ENCODE peak calls at places on chromosomes 3 and 15, in four cellular contexts. One of them, this sample, is unnamed.
A peak's percentile ranks its signal among the peaks of the same experiment; 100 is the strongest.

GRCh38 chr3:9690451-9691450 is 12.9 kb upstream of the CPNE9 start:
- DNase-seq in H1: no peak
- DNase-seq in GM12878: peak; percentile 28
- DNase-seq in GM12891: peak; percentile 68
- DNase-seq in this sample: peak; percentile 50

GRCh38 chr3:901953-902778 is 190.7 kb upstream of the CNTN6 start:
- DNase-seq in H1: no peak
- DNase-seq in GM12891: no peak
- DNase-seq in GM12878: no peak
- DNase-seq in this sample: no peak

GRCh38 chr3:155995525-155996370 is 124.6 kb upstream of the KCNAB1 start:
- DNase-seq in GM12878: no peak
- DNase-seq in H1: no peak
- DNase-seq in GM12891: no peak
- DNase-seq in this sample: no peak

GRCh38 chr3:58521917-58522680 is 14.9 kb downstream of the ACOX2 start:
- DNase-seq in GM12891: no peak
- DNase-seq in H1: no peak
- DNase-seq in GM12878: no peak
- DNase-seq in this sample: no peak

GRCh38 chr3:99191186-99191585 is 289.7 kb upstream of the DCBLD2 start:
- DNase-seq in GM12891: no peak
- DNase-seq in H1: no peak
- DNase-seq in GM12878: no peak
- DNase-seq in this sample: no peak

GRCh38 chr15:67174864-67175573 is 79.4 kb downstream of the AAGAB start:
- DNase-seq in GM12891: no peak
- DNase-seq in H1: no peak
- DNase-seq in GM12878: no peak
- DNase-seq in this sample: no peak

GRCh38 chr3:42772670-42773408 is at the start of gene CCDC13:
- DNase-seq in H1: peak; percentile 64
- DNase-seq in GM12878: peak; percentile 73
- DNase-seq in GM12891: peak; percentile 93
- DNase-seq in this sample: peak; percentile 88

GRCh38 chr15:36598529-36599177 is 19.2 kb downstream of the CDIN1 start:
- DNase-seq in GM12878: no peak
- DNase-seq in H1: no peak
- DNase-seq in GM12891: no peak
- DNase-seq in this sample: no peak

GRCh38 chr3:186454881-186455703 is 89.1 kb downstream of the CRYGS start:
- DNase-seq in H1: no peak
- DNase-seq in GM12891: no peak
- DNase-seq in GM12878: no peak
- DNase-seq in this sample: no peak

GRCh38 chr3:36738701-36739100 is 25.7 kb downstream of the DCLK3 start:
- DNase-seq in GM12891: no peak
- DNase-seq in H1: no peak
- DNase-seq in GM12878: no peak
- DNase-seq in this sample: no peak

GRCh38 chr3:189324538-189325138 is 152.9 kb downstream of the TPRG1 start:
- DNase-seq in H1: no peak
- DNase-seq in GM12878: peak; percentile 94
- DNase-seq in GM12891: peak; percentile 7
- DNase-seq in this sample: peak; percentile 20

GRCh38 chr3:30034246-30034991 is 572.0 kb upstream of the TGFBR2 start:
- DNase-seq in GM12891: no peak
- DNase-seq in GM12878: no peak
- DNase-seq in H1: no peak
- DNase-seq in this sample: no peak

GRCh38 chr3:193940526-193940925 is 195.4 kb upstream of the HES1 start:
- DNase-seq in GM12891: no peak
- DNase-seq in GM12878: no peak
- DNase-seq in H1: no peak
- DNase-seq in this sample: no peak

GRCh38 chr3:46673151-46674030 is 20.1 kb downstream of the ALS2CL start:
- DNase-seq in GM12891: no peak
- DNase-seq in GM12878: no peak
- DNase-seq in H1: no peak
- DNase-seq in this sample: no peak

GRCh38 chr3:9396301-9396631 is 1.1 kb upstream of the SETD5 start:
- DNase-seq in H1: peak; percentile 85
- DNase-seq in GM12891: peak; percentile 24
- DNase-seq in GM12878: peak; percentile 72
- DNase-seq in this sample: no peak

GRCh38 chr3:100048248-100048647 is 66.1 kb downstream of the FILIP1L start:
- DNase-seq in GM12878: no peak
- DNase-seq in H1: no peak
- DNase-seq in GM12891: no peak
- DNase-seq in this sample: no peak

GRCh38 chr3:14633819-14634424 is 17.6 kb upstream of the CCDC174 start:
- DNase-seq in GM12891: peak; percentile 41
- DNase-seq in GM12878: peak; percentile 17
- DNase-seq in H1: no peak
- DNase-seq in this sample: peak; percentile 39

GRCh38 chr3:16423947-16424673 is 89.4 kb downstream of the RFTN1 start:
- DNase-seq in H1: no peak
- DNase-seq in GM12891: no peak
- DNase-seq in GM12878: peak; percentile 53
- DNase-seq in this sample: no peak

GRCh38 chr3:188316021-188316722 is 162.2 kb downstream of the LPP start:
- DNase-seq in GM12878: no peak
- DNase-seq in GM12891: no peak
- DNase-seq in H1: no peak
- DNase-seq in this sample: no peak

GRCh38 chr3:110624571-110624970 is 447.0 kb upstream of the NECTIN3 start:
- DNase-seq in H1: no peak
- DNase-seq in GM12878: no peak
- DNase-seq in GM12891: no peak
- DNase-seq in this sample: no peak

GRCh38 chr3:57966823-57967222 is 41.4 kb upstream of the FLNB start:
- DNase-seq in GM12878: no peak
- DNase-seq in GM12891: no peak
- DNase-seq in H1: no peak
- DNase-seq in this sample: no peak

GRCh38 chr3:163481738-163482137 is 1596.6 kb downstream of the SI start:
- DNase-seq in GM12878: no peak
- DNase-seq in GM12891: no peak
- DNase-seq in H1: no peak
- DNase-seq in this sample: no peak

GRCh38 chr15:64046347-64047153 is at the start of gene DAPK2:
- DNase-seq in GM12878: no peak
- DNase-seq in H1: no peak
- DNase-seq in GM12891: peak; percentile 86
- DNase-seq in this sample: peak; percentile 91

GRCh38 chr3:186425788-186426730 is 64.0 kb upstream of the DGKG start:
- DNase-seq in GM12878: no peak
- DNase-seq in H1: no peak
- DNase-seq in GM12891: no peak
- DNase-seq in this sample: no peak

GRCh38 chr3:171347017-171347979 is 112.9 kb downstream of the TNIK start:
- DNase-seq in H1: no peak
- DNase-seq in GM12878: peak; percentile 95
- DNase-seq in GM12891: no peak
- DNase-seq in this sample: peak; percentile 1

GRCh38 chr3:71103430-71103881 is 480.1 kb downstream of the FOXP1 start:
- DNase-seq in H1: no peak
- DNase-seq in GM12878: no peak
- DNase-seq in GM12891: no peak
- DNase-seq in this sample: no peak

GRCh38 chr15:39936187-39936586 is 2.3 kb downstream of the EIF2AK4 start:
- DNase-seq in GM12878: no peak
- DNase-seq in GM12891: no peak
- DNase-seq in H1: no peak
- DNase-seq in this sample: no peak

GRCh38 chr3:16316847-16317560 is 52.0 kb downstream of the OXNAD1 start:
- DNase-seq in GM12878: no peak
- DNase-seq in H1: no peak
- DNase-seq in GM12891: no peak
- DNase-seq in this sample: no peak

GRCh38 chr3:126523745-126524428 is at the start of gene CHST13:
- DNase-seq in GM12878: no peak
- DNase-seq in H1: no peak
- DNase-seq in GM12891: no peak
- DNase-seq in this sample: no peak

GRCh38 chr15:89836255-89837133 is 21.8 kb upstream of the ANPEP start:
- DNase-seq in GM12878: no peak
- DNase-seq in GM12891: no peak
- DNase-seq in H1: no peak
- DNase-seq in this sample: no peak

GRCh38 chr15:85706779-85707518 is 87.8 kb downstream of the KLHL25 start:
- DNase-seq in GM12891: no peak
- DNase-seq in H1: no peak
- DNase-seq in GM12878: peak; percentile 90
- DNase-seq in this sample: no peak

GRCh38 chr3:63654246-63654645 is 1.8 kb downstream of the SNTN start:
- DNase-seq in H1: no peak
- DNase-seq in GM12891: no peak
- DNase-seq in GM12878: no peak
- DNase-seq in this sample: no peak
- TF ChIP-seq TAF1 in H1: no peak
- TF ChIP-seq TAF1 in GM12891: no peak
- TF ChIP-seq TAF1 in GM12878: no peak
- TF ChIP-seq TAF1 in this sample: no peak

DNA sequence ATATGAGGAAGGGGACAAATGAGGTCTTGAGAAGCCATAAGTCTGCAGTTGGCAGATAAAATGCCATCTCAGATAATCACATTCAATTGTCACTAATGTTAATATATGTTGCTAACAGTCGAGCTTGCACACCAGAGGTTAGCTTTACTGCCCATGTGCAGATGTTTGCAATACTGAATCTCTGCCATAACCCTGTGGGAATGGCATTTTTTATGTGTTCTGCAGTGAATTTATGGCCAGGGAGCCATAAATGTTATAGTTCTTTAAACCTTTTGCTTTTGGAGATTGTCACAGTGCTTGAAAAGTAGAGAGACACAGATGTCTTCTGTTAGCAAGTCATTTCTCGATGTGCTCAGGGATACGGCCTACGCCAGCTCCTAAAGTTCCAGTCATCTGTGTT is 141.5 kb downstream of the RORA start:
- DNase-seq in GM12891: no peak
- DNase-seq in H1: no peak
- DNase-seq in GM12878: no peak
- DNase-seq in this sample: no peak
- TF ChIP-seq POLR2AphosphoS5 in GM12891: no peak
- TF ChIP-seq POLR2AphosphoS5 in H1: no peak
- TF ChIP-seq POLR2AphosphoS5 in GM12878: no peak
- TF ChIP-seq POLR2AphosphoS5 in this sample: no peak

GRCh38 chr15:59172289-59172901 is 34.2 kb upstream of the LDHAL6B start:
- DNase-seq in GM12891: no peak
- DNase-seq in GM12878: no peak
- DNase-seq in H1: no peak
- DNase-seq in this sample: no peak

GRCh38 chr15:59170998-59171397 is 35.6 kb upstream of the LDHAL6B start:
- DNase-seq in H1: no peak
- DNase-seq in GM12878: no peak
- DNase-seq in GM12891: no peak
- DNase-seq in this sample: no peak

GRCh38 chr15:59168536-59168935 is 38.1 kb upstream of the LDHAL6B start:
- DNase-seq in GM12878: no peak
- DNase-seq in H1: no peak
- DNase-seq in GM12891: no peak
- DNase-seq in this sample: no peak

GRCh38 chr15:59169337-59169736 is 37.3 kb upstream of the LDHAL6B start:
- DNase-seq in GM12878: no peak
- DNase-seq in H1: no peak
- DNase-seq in GM12891: no peak
- DNase-seq in this sample: no peak

DNA sequence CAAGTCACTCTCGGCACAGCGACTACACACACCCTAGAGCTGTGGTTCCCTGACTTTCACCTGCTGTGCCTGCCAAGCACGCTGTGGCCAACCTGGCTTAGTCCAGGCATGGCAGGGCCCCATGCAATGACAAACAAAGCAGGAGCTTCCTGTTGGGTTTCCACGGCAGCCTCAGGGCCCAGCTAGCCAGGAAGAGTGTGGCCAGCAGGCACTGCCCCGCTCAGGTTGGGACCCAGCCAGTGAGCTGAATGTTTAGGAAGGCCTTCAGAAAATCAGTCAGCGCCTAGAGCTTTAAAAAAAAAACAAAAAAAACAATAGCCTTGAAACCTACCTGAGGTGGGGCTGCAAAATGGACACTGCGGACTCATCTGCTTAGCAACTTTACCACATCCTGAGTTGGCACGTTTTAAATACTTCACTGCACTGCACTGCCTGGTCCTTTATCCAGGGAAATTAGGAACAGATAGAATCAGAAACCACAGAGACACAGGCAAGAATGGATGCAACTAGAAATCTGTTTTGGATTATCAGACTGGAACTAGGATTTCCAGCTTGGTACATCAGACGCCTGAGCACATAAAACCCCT is 36.3 kb upstream of the LDHAL6B start:
- DNase-seq in GM12891: no peak
- DNase-seq in GM12878: no peak
- DNase-seq in H1: no peak
- DNase-seq in this sample: no peak
- TF ChIP-seq POLR2A in GM12891: no peak
- TF ChIP-seq POLR2A in GM12878: no peak
- TF ChIP-seq POLR2A in H1: no peak
- TF ChIP-seq POLR2A in this sample: no peak

DNA sequence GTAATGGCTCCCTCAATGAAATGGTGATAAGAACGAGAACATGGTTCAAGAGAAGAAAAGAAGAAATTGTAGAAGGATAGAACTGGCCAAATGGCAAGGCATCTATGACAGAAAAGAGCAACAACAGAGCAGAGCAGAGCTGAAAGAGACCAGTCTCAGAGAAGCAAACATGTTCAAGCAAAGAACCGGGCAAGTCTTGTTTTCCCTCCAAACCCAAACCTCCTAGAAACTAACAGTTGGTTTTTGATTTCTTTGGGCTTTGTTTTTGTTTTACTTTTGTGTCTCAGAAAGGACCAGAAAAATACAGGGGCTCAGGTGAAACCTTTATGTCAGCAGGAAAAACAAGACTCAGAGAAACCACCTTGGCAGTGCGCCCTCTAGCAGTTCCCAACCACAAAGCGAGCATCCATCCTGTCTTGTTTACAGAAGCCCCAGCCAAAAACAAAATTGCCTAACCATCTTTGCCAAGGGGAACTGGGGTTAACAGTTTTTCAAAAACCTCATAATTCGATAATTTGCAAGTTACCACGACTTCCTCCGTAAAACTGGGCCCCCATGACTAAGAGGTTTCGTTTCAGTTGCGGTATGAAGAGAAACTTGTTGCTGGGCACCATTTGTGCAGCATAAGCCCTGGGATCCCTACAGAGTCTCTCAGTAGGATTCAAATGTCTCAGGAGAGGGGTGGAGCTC is 159.2 kb upstream of the SLC24A5 start:
- DNase-seq in GM12891: peak; percentile 29
- DNase-seq in GM12878: peak; percentile 80
- DNase-seq in H1: no peak
- DNase-seq in this sample: peak; percentile 25
- TF ChIP-seq TAF1 in GM12891: no peak
- TF ChIP-seq TAF1 in GM12878: no peak
- TF ChIP-seq TAF1 in H1: no peak
- TF ChIP-seq TAF1 in this sample: no peak

GRCh38 chr3:52428151-52429005 is 16.5 kb downstream of the SEMA3G start:
- DNase-seq in H1: no peak
- DNase-seq in GM12878: no peak
- DNase-seq in GM12891: no peak
- DNase-seq in this sample: no peak
- TF ChIP-seq POLR2AphosphoS5 in H1: no peak
- TF ChIP-seq POLR2AphosphoS5 in GM12878: no peak
- TF ChIP-seq POLR2AphosphoS5 in GM12891: no peak
- TF ChIP-seq POLR2AphosphoS5 in this sample: no peak